ENCODE peak calls at places on chromosomes 13 and 19, in nine cellular contexts. Z, W, L, F, S, X, M, Y and R are unnamed samples.

GRCh38 chr13:46207828-46208227 is 3.9 kb upstream of the LRRC63 start:
- DNase-seq in Z (no peak), W (no peak), L (no peak), F (no peak), S (no peak), X (no peak), M (no peak), Y (no peak), R (no peak)

GRCh38 chr19:51681286-51681956 is 11.7 kb upstream of the SPACA6 start:
- DNase-seq in Z (peak; percentile 58), W (peak; percentile 98), L (no peak), F (no peak), S (no peak), X (no peak), M (no peak), Y (no peak), R (no peak)

GRCh38 chr19:19064811-19065745 is 1.3 kb downstream of the SLC25A42 start:
- DNase-seq in Z (peak; percentile 22), W (no peak), L (no peak), F (no peak), S (no peak), X (no peak), M (no peak), Y (no peak), R (no peak)

GRCh38 chr13:113794086-113794485 is 35.1 kb downstream of the TMEM255B start:
- DNase-seq in Z (no peak), W (no peak), L (no peak), F (no peak), S (no peak), X (peak; percentile 44), M (no peak), Y (no peak), R (no peak)

GRCh38 chr13:33328691-33329090 is 43.1 kb upstream of the STARD13 start:
- DNase-seq in Z (no peak), W (no peak), L (no peak), F (no peak), S (no peak), X (no peak), M (no peak), Y (no peak), R (no peak)

GRCh38 chr13:35630551-35631275 is 154.2 kb upstream of the MAB21L1 start:
- DNase-seq in Z (peak; percentile 65), W (peak; percentile 24), L (peak; percentile 40), F (no peak), S (no peak), X (no peak), M (no peak), Y (peak; percentile 15), R (no peak)

GRCh38 chr13:113654591-113655357 is 3.2 kb downstream of the ATP4B start:
- DNase-seq in Z (no peak), W (no peak), L (no peak), F (no peak), S (no peak), X (peak; percentile 61), M (peak; percentile 13), Y (no peak), R (no peak)

GRCh38 chr19:3102239-3103140 is 8.3 kb downstream of the GNA11 start:
- DNase-seq in Z (no peak), W (no peak), L (no peak), F (no peak), S (no peak), X (peak; percentile 60), M (no peak), Y (no peak), R (no peak)

GRCh38 chr19:7534531-7534980 is 961 bp upstream of the PNPLA6 start:
- DNase-seq in Z (peak; percentile 75), W (peak; percentile 32), L (no peak), F (peak; percentile 67), S (peak; percentile 68), X (peak; percentile 89), M (peak; percentile 63), Y (peak; percentile 80), R (peak; percentile 81)

GRCh38 chr19:53076984-53077383 is 26.2 kb downstream of the ZNF160 start:
- DNase-seq in Z (peak; percentile 82), W (peak; percentile 72), L (no peak), F (no peak), S (peak; percentile 33), X (no peak), M (peak; percentile 63), Y (no peak), R (peak; percentile 76)

GRCh38 chr13:26872444-26873173 is 112.0 kb upstream of the GPR12 start:
- DNase-seq in Z (peak; percentile 56), W (peak; percentile 49), L (peak; percentile 24), F (peak; percentile 36), S (peak; percentile 41), X (no peak), M (peak; percentile 46), Y (peak; percentile 8), R (peak; percentile 81)

DNA sequence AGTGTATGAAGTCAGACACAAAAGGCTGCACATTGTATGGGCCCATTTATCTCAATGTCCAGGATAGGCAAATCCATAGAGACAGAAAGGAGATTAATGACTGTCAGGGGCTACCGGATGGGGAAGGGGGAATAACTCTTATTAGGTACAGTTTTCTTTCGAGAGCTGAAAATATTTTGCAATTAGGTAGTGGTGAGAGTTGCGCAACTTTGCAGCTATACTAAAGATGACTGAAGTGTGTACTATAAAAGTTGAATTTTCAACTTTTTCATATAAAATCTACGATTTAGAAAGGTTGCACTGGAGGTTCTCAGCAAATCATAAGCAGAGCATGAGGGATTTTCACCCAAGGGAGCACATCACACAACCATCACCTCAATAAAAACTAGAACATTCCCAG is 16.1 kb upstream of the SLC15A1 start:
- DNase-seq in Z (no peak), W (no peak), L (no peak), F (no peak), S (no peak), X (no peak), M (no peak), Y (no peak), R (no peak)
- H3K27ac ChIP-seq in Z (no peak overlapping the region), W (no peak overlapping the region), L (no peak overlapping the region), F (no peak overlapping the region), S (no peak overlapping the region), X (no peak overlapping the region), M (no peak overlapping the region), Y (no peak overlapping the region), R (no peak overlapping the region)

DNA sequence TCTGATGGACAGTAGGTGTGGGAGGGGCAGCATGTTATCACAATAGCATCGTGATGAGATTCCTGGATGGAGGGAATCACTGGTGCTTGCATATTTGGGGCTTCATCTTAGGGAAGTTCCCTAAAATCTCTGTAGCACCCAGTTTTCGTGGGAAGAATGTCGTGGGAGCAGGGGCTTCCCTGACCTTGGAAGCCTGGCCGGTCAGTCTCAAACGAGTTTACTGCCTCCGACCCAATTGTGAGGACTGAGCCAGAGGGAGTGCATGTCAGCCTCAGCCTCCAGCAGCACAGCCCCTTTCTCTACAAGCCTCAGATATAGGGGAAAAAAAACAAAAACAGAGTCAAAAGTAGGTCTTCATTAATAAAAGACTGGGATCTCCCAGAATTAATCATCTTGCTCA is 32.2 kb downstream of the COL4A2 start:
- DNase-seq in Z (no peak), W (no peak), L (no peak), F (no peak), S (no peak), X (peak; percentile 57), M (no peak), Y (no peak), R (no peak)
- H3K27ac ChIP-seq in Z (peak overlapping the region; percentile 82), W (peak overlapping the region; percentile 95), L (no peak overlapping the region), F (no peak overlapping the region), S (peak overlapping the region; percentile 61), X (peak overlapping the region; percentile 93), M (peak overlapping the region; percentile 89), Y (no peak overlapping the region), R (peak overlapping the region; percentile 10)

GRCh38 chr19:17300992-17301585 is 2.1 kb downstream of the ABHD8 start:
- DNase-seq in Z (no peak), W (no peak), L (no peak), F (no peak), S (no peak), X (no peak), M (no peak), Y (no peak), R (no peak)

GRCh38 chr19:17304386-17305047 is 1.2 kb upstream of the MRPL34 start:
- DNase-seq in Z (no peak), W (no peak), L (no peak), F (no peak), S (no peak), X (no peak), M (no peak), Y (no peak), R (no peak)

GRCh38 chr19:17303167-17303939 is at the start of gene ABHD8:
- DNase-seq in Z (peak; percentile 98), W (peak; percentile 97), L (peak; percentile 92), F (peak; percentile 78), S (peak; percentile 97), X (peak; percentile 97), M (peak; percentile 96), Y (peak; percentile 71), R (peak; percentile 86)

GRCh38 chr19:17303940-17304267 is 679 bp upstream of the ABHD8 start:
- DNase-seq in Z (no peak), W (no peak), L (no peak), F (no peak), S (no peak), X (no peak), M (no peak), Y (no peak), R (no peak)

GRCh38 chr19:17302391-17303166 is 646 bp downstream of the ABHD8 start:
- DNase-seq in Z (no peak), W (peak; percentile 65), L (no peak), F (no peak), S (no peak), X (no peak), M (no peak), Y (no peak), R (no peak)
- H3K27ac ChIP-seq in Z (peak overlapping the region; percentile 55), W (peak overlapping the region; percentile 42), L (peak overlapping the region; percentile 50), F (peak overlapping the region; percentile 53), S (peak overlapping the region; percentile 86), X (peak overlapping the region; percentile 88), M (peak overlapping the region; percentile 98), Y (peak overlapping the region; percentile 87), R (peak overlapping the region; percentile 79)

DNA sequence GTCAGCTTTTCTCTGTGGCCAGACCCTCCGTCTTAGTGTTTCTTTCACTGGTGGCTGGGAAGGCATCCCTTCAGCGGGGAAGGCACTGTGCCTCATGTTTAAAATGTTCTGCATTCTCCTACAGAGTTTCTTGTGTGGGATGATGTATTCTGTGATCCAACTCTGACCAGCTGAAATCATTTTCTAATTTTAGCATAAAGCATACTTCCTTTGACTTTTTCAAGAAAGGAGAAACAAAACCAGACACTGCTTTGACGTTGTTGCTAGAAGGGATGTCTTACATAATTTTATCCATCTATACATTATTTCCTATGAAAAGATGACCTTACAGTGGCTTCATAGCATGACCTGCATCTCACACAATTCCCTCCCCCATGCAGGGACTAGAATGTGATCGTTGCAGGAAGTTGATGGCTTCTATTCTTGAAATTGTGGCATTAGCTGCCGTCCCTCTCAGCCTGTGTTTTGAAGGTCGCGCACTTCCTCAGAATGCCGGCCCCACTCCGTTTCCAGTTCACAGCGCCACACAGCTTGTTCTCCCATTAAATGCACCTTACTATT is 38.6 kb upstream of the TEX29 start:
- DNase-seq in Z (peak; percentile 57), W (no peak), L (no peak), F (no peak), S (no peak), X (no peak), M (no peak), Y (no peak), R (no peak)
- H3K27ac ChIP-seq in Z (peak overlapping the region; percentile 66), W (no peak overlapping the region), L (no peak overlapping the region), F (peak overlapping the region; percentile 22), S (peak overlapping the region; percentile 88), X (peak overlapping the region; percentile 80), M (peak overlapping the region; percentile 85), Y (no peak overlapping the region), R (peak overlapping the region; percentile 89)